ENCODE peak calls at places on chromosome 16, in four cellular contexts. R is stimulated activated CD4-positive, alpha-beta T cell treated with anti-CD3 and anti-CD28 coated beads, Interleukin-1b, Interleukin-23, amount 100 ng/mL, for 24 hours; I is upper lobe of right lung; Q is Right ventricle myocardium superior. B is an unnamed sample.

GRCh38 chr16:86041205-86041604 is 142.2 kb downstream of the IRF8 start:
- DNase-seq in R (no peak), I (no peak), Q (no peak), B (no peak)

GRCh38 chr16:50371936-50372595 is 3.3 kb upstream of the BRD7 start:
- DNase-seq in R (no peak), I (no peak), Q (peak; percentile 42), B (no peak)

GRCh38 chr16:22683730-22684280 is 130.2 kb upstream of the HS3ST2 start:
- DNase-seq in R (no peak), I (no peak), Q (no peak), B (no peak)

GRCh38 chr16:22648941-22649340 is 138.2 kb downstream of the NPIPB5 start:
- DNase-seq in R (no peak), I (no peak), Q (no peak), B (no peak)

GRCh38 chr16:77336637-77337036 is 98.2 kb downstream of the ADAMTS18 start:
- DNase-seq in R (no peak), I (no peak), Q (no peak), B (no peak)

GRCh38 chr16:4920826-4921225 is 16.1 kb downstream of the PPL start:
- DNase-seq in R (no peak), I (no peak), Q (no peak), B (no peak)

GRCh38 chr16:3646348-3646920 is 8.1 kb upstream of the DNASE1 start:
- DNase-seq in R (no peak), I (peak; percentile 46), Q (no peak), B (no peak)

GRCh38 chr16:11138026-11138768 is 117.8 kb downstream of the SOCS1 start:
- DNase-seq in R (no peak), I (no peak), Q (no peak), B (no peak)

GRCh38 chr16:1580956-1581355 is 30.9 kb downstream of the IFT140 start:
- DNase-seq in R (no peak), I (no peak), Q (no peak), B (no peak)

GRCh38 chr16:78957328-78958100 is 643.0 kb downstream of the MAF start:
- DNase-seq in R (peak; percentile 13), I (no peak), Q (no peak), B (no peak)

GRCh38 chr16:1708083-1708767 is 2.2 kb downstream of the MAPK8IP3 start:
- DNase-seq in R (no peak), I (no peak), Q (peak; percentile 46), B (no peak)

GRCh38 chr16:10009691-10010090 is 172.5 kb downstream of the GRIN2A start:
- DNase-seq in R (no peak), I (no peak), Q (no peak), B (no peak)

GRCh38 chr16:53084141-53084541 is 29.4 kb downstream of the CHD9 start:
- DNase-seq in R (no peak), I (no peak), Q (no peak), B (no peak)

GRCh38 chr16:14611660-14612059 is 18.4 kb downstream of the PARN start:
- DNase-seq in R (no peak), I (no peak), Q (no peak), B (no peak)

GRCh38 chr16:80027007-80027965 is 426.7 kb upstream of the MAF start:
- DNase-seq in R (peak; percentile 59), I (peak; percentile 63), Q (peak; percentile 64), B (peak; percentile 59)

GRCh38 chr16:72924487-72924886 is 123.4 kb downstream of the ZFHX3 start:
- DNase-seq in R (no peak), I (no peak), Q (no peak), B (no peak)

GRCh38 chr16:3129137-3130131 is 5.4 kb upstream of the ZNF213 start:
- DNase-seq in R (peak; percentile 64), I (peak; percentile 82), Q (peak; percentile 74), B (peak; percentile 77)